ENCODE peak calls at places on chromosome 20, in eight cellular contexts. S is cardiac muscle cell, Q is SK-N-SH, Z is left ventricle myocardium inferior, Y is transverse colon, M is A549, X is heart right ventricle, W is spleen. C is an unnamed sample. For H3K4me1, the result is how much of the 10 kb centered on the place peaks cover.

GRCh38 chr20:2387180-2387577 is 6.5 kb downstream of the TGM6 start:
- DNase-seq in Z (no peak), W (no peak), X (no peak), Y (peak), Q (peak), S (peak), M (peak), C (no peak)

GRCh38 chr20:45059022-45059728 is 41.8 kb downstream of the KCNS1 start:
- DNase-seq in Q (no peak), W (no peak), M (no peak), Z (no peak), Y (no peak), S (peak), X (no peak), C (no peak)

GRCh38 chr20:3042621-3043020 is 801 bp upstream of the GNRH2 start:
- DNase-seq in S (no peak), W (peak), Z (peak), Y (no peak), Q (no peak), X (peak), M (no peak), C (no peak)

GRCh38 chr20:58542411-58543095 is 27.4 kb upstream of the APCDD1L start:
- DNase-seq in M (no peak), X (no peak), S (no peak), Z (no peak), Y (no peak), W (no peak), Q (no peak), C (peak)

GRCh38 chr20:3102575-3103368 is 18.2 kb upstream of the AVP start:
- DNase-seq in W (no peak), Z (no peak), M (no peak), Y (no peak), S (no peak), X (no peak), Q (no peak), C (no peak)

GRCh38 chr20:53857723-53858236 is 212.6 kb downstream of the BCAS1 start:
- DNase-seq in X (no peak), Z (no peak), S (peak), W (no peak), Q (no peak), Y (peak), M (no peak), C (no peak)

GRCh38 chr20:64145458-64146300 is 18.6 kb upstream of the MYT1 start:
- DNase-seq in Z (no peak), W (peak), M (peak), S (no peak), X (no peak), Y (no peak), Q (no peak), C (peak)

GRCh38 chr20:33305591-33306057 is 22.6 kb downstream of the BPIFB1 start:
- DNase-seq in M (peak), Z (no peak), Q (no peak), W (no peak), X (no peak), Y (no peak), S (peak), C (no peak)

GRCh38 chr20:24959591-24960301 is 10.7 kb downstream of the CST7 start:
- DNase-seq in W (peak), X (no peak), M (no peak), Z (no peak), Y (no peak), Q (no peak), S (no peak), C (peak)

GRCh38 chr20:37992802-37993538 is 40.3 kb downstream of the TTI1 start:
- DNase-seq in M (peak), Z (peak), Q (peak), Y (peak), W (no peak), S (peak), X (peak), C (peak)

GRCh38 chr20:50285376-50286173 is 94.9 kb downstream of the CEBPB start:
- DNase-seq in X (no peak), Z (no peak), Q (peak), S (peak), W (no peak), M (no peak), Y (no peak), C (no peak)

GRCh38 chr20:17648306-17648646 is 33.8 kb downstream of the RRBP1 start:
- DNase-seq in Z (no peak), S (no peak), Y (no peak), Q (no peak), M (no peak), W (peak), X (no peak), C (no peak)

DNA sequence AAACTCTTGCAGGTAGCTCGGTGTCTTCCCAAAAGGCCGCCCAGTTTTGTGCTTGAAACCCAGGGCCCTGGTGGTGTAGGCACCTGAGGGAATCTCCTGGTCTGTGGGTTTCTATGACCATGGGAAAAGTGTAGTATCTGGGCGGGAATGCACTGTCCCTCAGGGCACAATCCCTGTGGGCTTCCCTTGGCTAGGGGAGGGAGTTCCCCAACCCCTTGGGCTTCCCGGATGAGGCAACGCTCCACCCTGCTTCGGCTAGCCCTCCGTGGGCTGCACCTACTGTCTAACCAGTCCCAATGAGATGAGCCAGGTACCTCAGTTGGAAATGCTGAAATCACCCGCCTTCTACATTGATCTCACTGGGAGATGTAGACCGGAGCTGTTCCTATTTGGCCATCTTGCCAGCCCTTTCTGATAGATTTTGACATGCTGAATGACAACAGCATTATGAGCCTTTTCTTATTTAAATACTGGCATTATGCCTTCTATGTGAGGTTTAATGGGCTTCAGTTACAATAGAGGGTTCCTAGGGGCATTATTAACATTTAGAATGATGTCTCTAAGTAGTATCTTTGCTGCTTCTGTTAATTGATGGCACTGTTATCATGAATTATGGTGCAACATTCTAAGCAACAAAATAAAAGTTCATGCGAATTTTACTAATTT is 133.7 kb upstream of the FLRT3 start:
- DNase-seq in X (no peak), Y (no peak), Z (no peak), M (no peak), S (no peak), W (no peak), Q (no peak), C (no peak)
- H3K4me3 ChIP-seq in X (no peak), Y (no peak), Z (no peak), M (no peak), S (no peak), W (no peak), Q (no peak), C (no peak)

GRCh38 chr20:844473-845225 is 11.1 kb downstream of the FAM110A start:
- DNase-seq in Q (peak), W (peak), Z (peak), M (peak), Y (peak), X (peak), S (peak), C (peak)
- H3K4me1 ChIP-seq in Q (half or more), W (under half), Z (under half), M (under half), Y (under half), X (under half), S (under half), C (under half)

GRCh38 chr20:62477669-62478450 is 2.1 kb upstream of the GATA5 start:
- DNase-seq in W (no peak), Z (no peak), M (no peak), Q (peak), X (no peak), Y (no peak), S (no peak), C (peak)
- TF ChIP-seq CTCF in W (no peak), Z (peak), M (peak), Q (no peak), X (no peak), Y (no peak), S (peak), C (peak)

DNA sequence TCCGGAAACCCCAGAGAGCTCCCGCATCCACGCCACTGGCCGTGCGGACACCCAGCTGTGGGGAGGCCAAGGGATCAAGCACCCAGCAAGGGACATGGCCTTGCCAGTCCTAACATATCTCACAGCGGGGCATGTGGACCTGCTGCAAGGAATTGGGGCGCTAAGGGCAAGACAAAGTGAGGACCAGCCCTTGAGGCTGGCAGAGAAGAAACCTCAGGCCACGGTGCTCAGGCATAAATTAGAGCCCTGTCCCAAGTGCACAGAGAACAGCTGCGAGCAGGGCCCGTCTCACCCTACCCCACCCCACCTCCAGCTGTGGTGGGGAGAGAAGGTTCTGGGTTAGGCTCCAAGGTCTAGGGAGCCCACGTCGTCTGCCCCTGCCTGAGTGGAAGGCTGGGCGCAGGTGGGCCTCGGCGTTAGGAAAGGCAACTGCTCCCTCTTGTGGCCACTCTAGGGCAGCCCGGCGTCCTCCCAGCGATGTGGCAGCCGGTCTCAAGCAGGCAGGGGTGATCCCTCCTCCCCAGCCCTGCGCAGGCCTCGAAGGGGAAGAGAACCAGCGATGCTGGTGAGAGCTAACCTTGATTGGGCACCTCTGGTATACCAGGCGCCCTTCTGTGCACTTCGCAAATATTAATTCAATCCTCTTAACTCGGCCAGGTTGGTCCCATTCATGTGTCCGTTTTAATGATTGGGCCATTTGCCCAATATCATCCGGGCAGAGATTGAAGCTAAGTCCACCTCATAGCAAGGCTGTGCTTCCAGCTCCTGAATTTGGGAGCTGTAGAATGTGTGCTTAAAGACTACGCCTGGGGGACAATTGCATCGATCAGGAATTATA is 235.8 kb downstream of the NFATC2 start:
- DNase-seq in Y (peak), M (peak), Q (peak), W (peak), S (peak), X (peak), Z (peak), C (no peak)
- H3K4me3 ChIP-seq in Y (no peak), M (no peak), Q (no peak), W (no peak), S (no peak), X (no peak), Z (no peak), C (no peak)

GRCh38 chr20:48002517-48002970 is 217.3 kb upstream of the SULF2 start:
- DNase-seq in Q (no peak), Z (no peak), S (peak), X (no peak), Y (no peak), M (no peak), W (no peak), C (no peak)
- H3K4me1 ChIP-seq in Q (under half), Z (under half), S (under half), X (under half), Y (under half), M (under half), W (under half), C (under half)